ENCODE peak calls at places on chromosomes 13 and 19, in ten cellular contexts. J is stimulated activated CD4-positive, alpha-beta T cell treated with anti-CD3 and anti-CD28 coated beads, Interleukin-12 subunit alpha, Interleukin-12 subunit beta, amount 100 ng/mL, for 4 hours; G is activated CD8-positive, alpha-beta T cell treated with anti-CD3 and anti-CD28 coated beads, Interleukin-2, amount 10 ng/mL, durations not matched to agents 7 days and 5 days; V is uterus; K is left cardiac atrium; M is fibroblast of pulmonary artery; Q is NCI-H2029; Y is brain microvascular endothelial cell; B is cardiac muscle cell; L is adrenal gland. I is an unnamed sample.

GRCh38 chr19:2315818-2316353 is 7.9 kb upstream of the LINGO3 start:
- DNase-seq in J (no peak), G (peak), V (no peak), K (peak), M (peak), Q (no peak), Y (peak), B (peak), L (peak), I (peak)

GRCh38 chr13:21218351-21219043 is 42.0 kb downstream of the MRPL57 start:
- DNase-seq in J (no peak), G (peak), V (no peak), K (no peak), M (no peak), Q (no peak), Y (no peak), B (no peak), L (no peak), I (no peak)

GRCh38 chr13:72970956-72971355 is 87.8 kb upstream of the KLF5 start:
- DNase-seq in J (no peak), G (no peak), V (no peak), K (no peak), M (no peak), Q (no peak), Y (peak), B (no peak), L (no peak), I (no peak)

GRCh38 chr13:32951580-32951979 is 64.6 kb upstream of the KL start:
- DNase-seq in J (no peak), G (no peak), V (no peak), K (no peak), M (no peak), Q (peak), Y (no peak), B (no peak), L (no peak), I (no peak)

GRCh38 chr19:34155686-34156085 is 16.6 kb upstream of the LSM14A start:
- DNase-seq in J (no peak), G (no peak), V (no peak), K (no peak), M (peak), Q (no peak), Y (peak), B (no peak), L (no peak), I (no peak)

GRCh38 chr13:107365466-107366215 is 797.7 kb upstream of the ARGLU1 start:
- DNase-seq in J (no peak), G (no peak), V (no peak), K (no peak), M (peak), Q (no peak), Y (peak), B (peak), L (no peak), I (no peak)

GRCh38 chr13:113086031-113086750 is 19.4 kb upstream of the F7 start:
- DNase-seq in J (no peak), G (no peak), V (no peak), K (no peak), M (peak), Q (no peak), Y (no peak), B (no peak), L (no peak), I (peak)

GRCh38 chr13:100887729-100888151 is 213.1 kb upstream of the TMTC4 start:
- DNase-seq in J (no peak), G (no peak), V (no peak), K (no peak), M (peak), Q (no peak), Y (peak), B (peak), L (no peak), I (no peak)

GRCh38 chr13:110226051-110226562 is 80.8 kb downstream of the COL4A1 start:
- DNase-seq in J (no peak), G (no peak), V (no peak), K (no peak), M (peak), Q (no peak), Y (peak), B (peak), L (no peak), I (no peak)

GRCh38 chr13:86002921-86003488 is 203.8 kb upstream of the SLITRK6 start:
- DNase-seq in J (no peak), G (no peak), V (no peak), K (no peak), M (no peak), Q (no peak), Y (no peak), B (no peak), L (no peak), I (no peak)

GRCh38 chr13:50730496-50731171 is 112.9 kb downstream of the DLEU7 start:
- DNase-seq in J (no peak), G (no peak), V (no peak), K (no peak), M (no peak), Q (no peak), Y (no peak), B (no peak), L (no peak), I (no peak)

GRCh38 chr13:89343165-89343564 is 1672.0 kb downstream of the SLITRK5 start:
- DNase-seq in J (no peak), G (no peak), V (no peak), K (no peak), M (no peak), Q (no peak), Y (no peak), B (no peak), L (no peak), I (no peak)

GRCh38 chr19:50252111-50252886 is 48.9 kb downstream of the MYH14 start:
- DNase-seq in J (peak), G (no peak), V (no peak), K (no peak), M (peak), Q (no peak), Y (peak), B (peak), L (no peak), I (no peak)

GRCh38 chr13:28716511-28716910 is 2.3 kb downstream of the SLC46A3 start:
- DNase-seq in J (no peak), G (no peak), V (peak), K (peak), M (peak), Q (peak), Y (peak), B (peak), L (peak), I (no peak)

GRCh38 chr13:96551540-96551939 is 442.7 kb downstream of the OXGR1 start:
- DNase-seq in J (no peak), G (no peak), V (no peak), K (no peak), M (no peak), Q (no peak), Y (no peak), B (no peak), L (peak), I (no peak)

GRCh38 chr19:40503300-40503699 is 36.5 kb downstream of the SPTBN4 start:
- DNase-seq in J (no peak), G (no peak), V (no peak), K (no peak), M (no peak), Q (no peak), Y (no peak), B (no peak), L (no peak), I (no peak)

GRCh38 chr19:4413588-4413987 is 11.1 kb downstream of the CHAF1A start:
- DNase-seq in J (no peak), G (no peak), V (no peak), K (no peak), M (no peak), Q (no peak), Y (no peak), B (no peak), L (no peak), I (no peak)

GRCh38 chr19:46616631-46617322 is 8.1 kb downstream of the PTGIR start:
- DNase-seq in J (no peak), G (peak), V (no peak), K (peak), M (peak), Q (peak), Y (no peak), B (peak), L (peak), I (no peak)

GRCh38 chr19:611506-611869 is 21.8 kb downstream of the HCN2 start:
- DNase-seq in J (peak), G (peak), V (no peak), K (no peak), M (peak), Q (no peak), Y (peak), B (peak), L (no peak), I (no peak)

GRCh38 chr19:49851456-49852259 is 699 bp downstream of the PTOV1 start:
- DNase-seq in J (no peak), G (no peak), V (peak), K (no peak), M (no peak), Q (peak), Y (no peak), B (peak), L (peak), I (peak)

I was measured in lower lobe of right lung.